ENCODE peak calls at places on chromosome 5, in four cellular contexts. W is SK-N-SH, Y is hepatocyte, F is GM23248. P is an unnamed sample.
A peak's percentile ranks its signal among the peaks of the same experiment; 100 is the strongest.

GRCh38 chr5:39173069-39173468 is 46.3 kb downstream of the FYB1 start:
- DNase-seq in W (no peak), Y (no peak), F (no peak), P (no peak)

GRCh38 chr5:157189223-157189622 is 8.6 kb downstream of the ITK start:
- DNase-seq in W (no peak), Y (no peak), F (no peak), P (no peak)

GRCh38 chr5:10892135-10892910 is 131.3 kb upstream of the DAP start:
- DNase-seq in W (no peak), Y (no peak), F (peak; percentile 44), P (no peak)

GRCh38 chr5:68343421-68343826 is 127.9 kb downstream of the PIK3R1 start:
- DNase-seq in W (no peak), Y (peak; percentile 58), F (peak; percentile 95), P (no peak)

GRCh38 chr5:38473008-38473407 is 83.4 kb downstream of the LIFR start:
- DNase-seq in W (no peak), Y (no peak), F (no peak), P (no peak)

GRCh38 chr5:78755822-78756429 is 107.4 kb upstream of the LHFPL2 start:
- DNase-seq in W (no peak), Y (no peak), F (peak; percentile 80), P (no peak)

GRCh38 chr5:57499262-57500050 is 16.8 kb upstream of the ACTBL2 start:
- DNase-seq in W (peak; percentile 36), Y (peak; percentile 74), F (peak; percentile 75), P (peak; percentile 11)

GRCh38 chr5:56681346-56681745 is 134.0 kb upstream of the MAP3K1 start:
- DNase-seq in W (no peak), Y (no peak), F (peak; percentile 46), P (no peak)

DNA sequence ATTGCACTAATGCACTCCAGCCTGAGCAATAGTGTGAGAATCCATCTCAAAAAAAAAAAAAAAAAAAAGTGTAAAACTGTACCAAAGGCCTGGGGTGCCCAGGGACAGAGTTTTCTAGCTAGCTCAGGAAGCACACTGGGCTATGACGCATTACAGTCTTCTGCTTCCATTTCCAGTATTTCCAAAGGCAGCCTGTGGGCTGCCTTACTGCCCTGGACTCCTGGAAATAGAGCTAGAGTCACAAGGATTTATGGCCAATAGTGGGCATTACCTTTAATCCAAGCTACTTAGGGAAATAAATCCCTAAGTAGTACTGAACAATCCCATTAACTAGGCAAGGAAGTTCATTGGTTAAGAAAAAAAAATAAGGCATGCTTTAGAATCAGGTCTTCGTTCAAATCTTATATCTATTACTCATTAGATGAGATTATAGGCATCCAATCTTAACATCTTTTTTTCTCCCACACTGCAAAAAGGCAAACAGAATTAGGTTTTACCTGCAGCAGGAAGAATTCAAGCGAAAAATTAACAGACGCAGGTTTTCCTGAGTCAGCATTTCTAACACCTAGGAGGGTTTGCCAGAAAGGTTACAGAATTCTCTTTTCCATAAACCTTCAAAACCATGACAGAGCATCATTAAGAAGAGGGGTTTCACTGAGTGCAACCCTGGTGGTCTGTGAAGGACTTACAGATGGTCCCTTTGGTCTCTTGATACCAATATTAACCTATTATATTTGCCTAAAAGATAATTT is 85.6 kb upstream of the CCDC112 start:
- DNase-seq in W (no peak), Y (no peak), F (no peak), P (no peak)
- TF ChIP-seq EZH2phosphoT487 in W (no peak), Y (no peak), F (no peak), P (no peak)

GRCh38 chr5:179840321-179840720 is 18.3 kb downstream of the MRNIP start:
- DNase-seq in W (no peak), Y (no peak), F (no peak), P (no peak)

GRCh38 chr5:179837076-179838011 is 16.6 kb downstream of the SQSTM1 start:
- DNase-seq in W (no peak), Y (no peak), F (no peak), P (no peak)

GRCh38 chr5:179841621-179842020 is 17.0 kb downstream of the MRNIP start:
- DNase-seq in W (no peak), Y (no peak), F (no peak), P (no peak)

GRCh38 chr5:179839328-179840256 is 18.9 kb downstream of the SQSTM1 start:
- DNase-seq in W (no peak), Y (peak; percentile 44), F (no peak), P (no peak)

GRCh38 chr5:179840766-179841165 is 17.9 kb downstream of the MRNIP start:
- DNase-seq in W (no peak), Y (no peak), F (no peak), P (no peak)
- H3K27ac ChIP-seq in W (no peak overlapping the region), Y (no peak overlapping the region), F (no peak overlapping the region), P (no peak overlapping the region)

GRCh38 chr5:170882345-170882744 is 20.5 kb downstream of the RANBP17 start:
- DNase-seq in W (no peak), Y (no peak), F (no peak), P (no peak)
- TF ChIP-seq EZH2phosphoT487 in W (no peak), Y (no peak), F (no peak), P (no peak)

GRCh38 chr5:149160291-149160787 is 19.0 kb downstream of the ABLIM3 start:
- DNase-seq in W (no peak), Y (no peak), F (no peak), P (no peak)
- H3K27ac ChIP-seq in W (no peak overlapping the region), Y (peak overlapping the region; percentile 87), F (no peak overlapping the region), P (no peak overlapping the region)

GRCh38 chr5:172909931-172910502 is 49.2 kb upstream of the RPL26L1 start:
- DNase-seq in W (no peak), Y (no peak), F (peak; percentile 94), P (no peak)
- TF ChIP-seq EZH2phosphoT487 in W (no peak), Y (no peak), F (no peak), P (no peak)